ENCODE peak calls at places on chromosomes 11 and 22, in seven cellular contexts. One of them, this sample, is unnamed.
A peak's percentile ranks its signal among the peaks of the same experiment; 100 is the strongest.

GRCh38 chr11:19631657-19632325 is 80.8 kb upstream of the NAV2 start:
- DNase-seq in HFFc6: no peak
- DNase-seq in D341Med: no peak
- DNase-seq in Karpas-422: no peak
- DNase-seq in AG08395: peak; percentile 48
- DNase-seq in kidney epithelial cell: no peak
- DNase-seq in Kasumi-1: no peak
- DNase-seq in this sample: no peak

GRCh38 chr11:85822814-85823213 is 11.9 kb upstream of the SYTL2 start:
- DNase-seq in HFFc6: peak; percentile 29
- DNase-seq in D341Med: no peak
- DNase-seq in Karpas-422: no peak
- DNase-seq in AG08395: peak; percentile 38
- DNase-seq in kidney epithelial cell: peak; percentile 45
- DNase-seq in Kasumi-1: no peak
- DNase-seq in this sample: no peak

GRCh38 chr11:121426476-121427454 is 25.3 kb upstream of the SORL1 start:
- DNase-seq in HFFc6: no peak
- DNase-seq in D341Med: no peak
- DNase-seq in Karpas-422: peak; percentile 80
- DNase-seq in AG08395: no peak
- DNase-seq in kidney epithelial cell: no peak
- DNase-seq in Kasumi-1: peak; percentile 17
- DNase-seq in this sample: no peak

GRCh38 chr11:44906641-44907040 is 44.0 kb downstream of the TP53I11 start:
- DNase-seq in HFFc6: no peak
- DNase-seq in D341Med: no peak
- DNase-seq in Karpas-422: no peak
- DNase-seq in AG08395: no peak
- DNase-seq in kidney epithelial cell: no peak
- DNase-seq in Kasumi-1: no peak
- DNase-seq in this sample: no peak

GRCh38 chr11:67544591-67545242 is 21.5 kb upstream of the CABP2 start:
- DNase-seq in HFFc6: no peak
- DNase-seq in D341Med: no peak
- DNase-seq in Karpas-422: no peak
- DNase-seq in AG08395: no peak
- DNase-seq in kidney epithelial cell: no peak
- DNase-seq in Kasumi-1: no peak
- DNase-seq in this sample: no peak

GRCh38 chr11:131385763-131386394 is 15.5 kb downstream of the NTM start:
- DNase-seq in HFFc6: no peak
- DNase-seq in D341Med: no peak
- DNase-seq in Karpas-422: no peak
- DNase-seq in AG08395: no peak
- DNase-seq in kidney epithelial cell: no peak
- DNase-seq in Kasumi-1: no peak
- DNase-seq in this sample: no peak

GRCh38 chr11:64643258-64643881 is 52.4 kb downstream of the SLC22A12 start:
- DNase-seq in HFFc6: no peak
- DNase-seq in D341Med: peak; percentile 69
- DNase-seq in Karpas-422: no peak
- DNase-seq in AG08395: no peak
- DNase-seq in kidney epithelial cell: no peak
- DNase-seq in Kasumi-1: peak; percentile 22
- DNase-seq in this sample: no peak

GRCh38 chr11:71342951-71343827 is 90.8 kb upstream of the SHANK2 start:
- DNase-seq in HFFc6: peak; percentile 3
- DNase-seq in D341Med: no peak
- DNase-seq in Karpas-422: peak; percentile 79
- DNase-seq in AG08395: peak; percentile 44
- DNase-seq in kidney epithelial cell: no peak
- DNase-seq in Kasumi-1: no peak
- DNase-seq in this sample: peak; percentile 77

GRCh38 chr11:94880216-94880615 is 93.1 kb downstream of the CWC15 start:
- DNase-seq in HFFc6: peak; percentile 41
- DNase-seq in D341Med: peak; percentile 0
- DNase-seq in Karpas-422: no peak
- DNase-seq in AG08395: no peak
- DNase-seq in kidney epithelial cell: peak; percentile 53
- DNase-seq in Kasumi-1: no peak
- DNase-seq in this sample: peak; percentile 44

GRCh38 chr11:393219-394033 is 583 bp upstream of the PKP3 start:
- DNase-seq in HFFc6: peak; percentile 81
- DNase-seq in D341Med: no peak
- DNase-seq in Karpas-422: no peak
- DNase-seq in AG08395: peak; percentile 99
- DNase-seq in kidney epithelial cell: no peak
- DNase-seq in Kasumi-1: no peak
- DNase-seq in this sample: peak; percentile 54

GRCh38 chr11:11569936-11570491 is 51.8 kb downstream of the GALNT18 start:
- DNase-seq in HFFc6: no peak
- DNase-seq in D341Med: no peak
- DNase-seq in Karpas-422: no peak
- DNase-seq in AG08395: peak; percentile 37
- DNase-seq in kidney epithelial cell: no peak
- DNase-seq in Kasumi-1: peak; percentile 52
- DNase-seq in this sample: no peak

GRCh38 chr22:35149149-35149548 is 83.2 kb downstream of the ISX start:
- DNase-seq in HFFc6: no peak
- DNase-seq in D341Med: peak; percentile 89
- DNase-seq in Karpas-422: no peak
- DNase-seq in AG08395: no peak
- DNase-seq in kidney epithelial cell: no peak
- DNase-seq in Kasumi-1: no peak
- DNase-seq in this sample: no peak

GRCh38 chr11:118241191-118242098 is 10.7 kb downstream of the MPZL3 start:
- DNase-seq in HFFc6: no peak
- DNase-seq in D341Med: no peak
- DNase-seq in Karpas-422: no peak
- DNase-seq in AG08395: peak; percentile 24
- DNase-seq in kidney epithelial cell: no peak
- DNase-seq in Kasumi-1: peak; percentile 31
- DNase-seq in this sample: peak; percentile 39

GRCh38 chr11:124069429-124070401 is 28.6 kb upstream of the OR10G7 start:
- DNase-seq in HFFc6: peak; percentile 47
- DNase-seq in D341Med: peak; percentile 69
- DNase-seq in Karpas-422: peak; percentile 72
- DNase-seq in AG08395: peak; percentile 18
- DNase-seq in kidney epithelial cell: no peak
- DNase-seq in Kasumi-1: peak; percentile 77
- DNase-seq in this sample: peak; percentile 42

GRCh38 chr22:44355688-44356070 is 42.9 kb upstream of the SHISAL1 start:
- DNase-seq in HFFc6: no peak
- DNase-seq in D341Med: no peak
- DNase-seq in Karpas-422: no peak
- DNase-seq in AG08395: no peak
- DNase-seq in kidney epithelial cell: no peak
- DNase-seq in Kasumi-1: no peak
- DNase-seq in this sample: no peak

GRCh38 chr11:31397239-31397834 is 27.7 kb downstream of the DNAJC24 start:
- DNase-seq in HFFc6: peak; percentile 12
- DNase-seq in D341Med: peak; percentile 18
- DNase-seq in Karpas-422: peak; percentile 87
- DNase-seq in AG08395: peak; percentile 28
- DNase-seq in kidney epithelial cell: no peak
- DNase-seq in Kasumi-1: peak; percentile 31
- DNase-seq in this sample: peak; percentile 18

GRCh38 chr11:1529774-1530173 is 42.3 kb downstream of the DUSP8 start:
- DNase-seq in HFFc6: no peak
- DNase-seq in D341Med: no peak
- DNase-seq in Karpas-422: no peak
- DNase-seq in AG08395: no peak
- DNase-seq in kidney epithelial cell: no peak
- DNase-seq in Kasumi-1: no peak
- DNase-seq in this sample: no peak

GRCh38 chr22:24400726-24401596 is 26.4 kb upstream of the ADORA2A start:
- DNase-seq in HFFc6: peak; percentile 53
- DNase-seq in D341Med: no peak
- DNase-seq in Karpas-422: peak; percentile 81
- DNase-seq in AG08395: no peak
- DNase-seq in kidney epithelial cell: no peak
- DNase-seq in Kasumi-1: no peak
- DNase-seq in this sample: no peak